ENCODE peak calls at places on chromosomes 1 and 21, in seven cellular contexts. C is HL-60, K is A549, A is upper lobe of right lung, B is psoas muscle, L is fibroblast of lung, O is prostate gland. D is an unnamed sample.

GRCh38 chr1:73604739-73605138 is 593.2 kb downstream of the LRRIQ3 start:
- DNase-seq in C (no peak), K (no peak), A (no peak), B (no peak), L (peak; percentile 45), O (no peak), D (no peak)

GRCh38 chr1:237093706-237094105 is 51.7 kb downstream of the RYR2 start:
- DNase-seq in C (no peak), K (no peak), A (no peak), B (no peak), L (no peak), O (no peak), D (no peak)

GRCh38 chr1:62247391-62248168 is 52.9 kb downstream of the L1TD1 start:
- DNase-seq in C (no peak), K (no peak), A (no peak), B (no peak), L (no peak), O (no peak), D (peak; percentile 81)

GRCh38 chr1:197200468-197200899 is 54.0 kb upstream of the ASPM start:
- DNase-seq in C (no peak), K (no peak), A (no peak), B (no peak), L (peak; percentile 61), O (no peak), D (no peak)

GRCh38 chr1:117838911-117839310 is 90.5 kb downstream of the GDAP2 start:
- DNase-seq in C (no peak), K (no peak), A (no peak), B (no peak), L (peak; percentile 87), O (no peak), D (no peak)

GRCh38 chr21:45376459-45377324 is 28.3 kb upstream of the COL18A1 start:
- DNase-seq in C (no peak), K (no peak), A (peak; percentile 50), B (peak; percentile 55), L (no peak), O (no peak), D (peak; percentile 5)

GRCh38 chr1:246784621-246785535 is 60.7 kb downstream of the SCCPDH start:
- DNase-seq in C (no peak), K (no peak), A (no peak), B (no peak), L (peak; percentile 23), O (no peak), D (no peak)

GRCh38 chr1:52970149-52970548 is 43.1 kb downstream of the SCP2 start:
- DNase-seq in C (no peak), K (peak; percentile 20), A (no peak), B (no peak), L (peak; percentile 31), O (no peak), D (no peak)

GRCh38 chr1:147534386-147534785 is 6.9 kb upstream of the BCL9 start:
- DNase-seq in C (no peak), K (no peak), A (no peak), B (no peak), L (peak; percentile 13), O (no peak), D (peak; percentile 33)

GRCh38 chr1:23567629-23567995 is 8.3 kb upstream of the ID3 start:
- DNase-seq in C (no peak), K (no peak), A (no peak), B (no peak), L (no peak), O (no peak), D (no peak)

GRCh38 chr1:23566304-23566703 is 7.0 kb upstream of the ID3 start:
- DNase-seq in C (no peak), K (no peak), A (no peak), B (no peak), L (no peak), O (no peak), D (no peak)

GRCh38 chr1:23568608-23569383 is 9.5 kb upstream of the ID3 start:
- DNase-seq in C (no peak), K (no peak), A (no peak), B (no peak), L (no peak), O (no peak), D (no peak)

GRCh38 chr1:23570001-23570691 is 10.8 kb upstream of the ID3 start:
- DNase-seq in C (no peak), K (no peak), A (no peak), B (no peak), L (no peak), O (no peak), D (no peak)

DNA sequence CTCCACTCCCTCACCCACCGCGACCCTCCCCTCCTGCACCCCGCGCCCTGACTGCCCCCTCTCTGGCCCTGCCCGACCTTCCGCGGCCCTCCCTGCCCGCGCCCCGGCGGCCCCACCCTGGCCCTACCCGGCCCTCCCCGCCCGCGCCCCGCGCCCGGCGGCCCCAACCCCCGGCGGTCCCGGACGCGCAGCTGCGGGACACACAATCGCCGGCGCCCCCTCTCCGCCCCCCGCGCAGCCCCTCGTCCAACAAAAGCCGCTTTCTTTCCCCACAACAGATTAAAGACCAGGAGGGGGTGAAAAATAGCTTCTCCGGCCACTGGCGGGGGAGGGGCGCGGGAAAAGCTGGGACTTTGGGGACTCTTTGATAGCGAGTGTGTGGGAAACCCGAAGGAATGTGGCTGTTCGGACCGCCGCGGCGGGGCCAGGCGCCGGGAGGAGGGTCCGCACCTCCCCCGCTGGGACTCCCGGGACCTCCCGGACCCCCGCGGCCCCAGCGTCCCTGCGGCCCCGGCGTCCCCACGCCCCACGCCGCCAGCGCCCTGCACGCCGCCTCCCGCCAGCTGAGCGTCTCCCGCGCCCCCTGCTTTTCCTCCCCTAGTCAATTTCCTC is 8.8 kb upstream of the ID3 start:
- DNase-seq in C (no peak), K (no peak), A (no peak), B (no peak), L (no peak), O (no peak), D (no peak)
- H3K4me3 ChIP-seq in C (no peak overlapping the region), K (peak overlapping the region; percentile 33), A (peak overlapping the region; percentile 56), B (peak overlapping the region; percentile 83), L (peak overlapping the region; percentile 63), O (peak overlapping the region; percentile 53), D (no peak overlapping the region)

DNA sequence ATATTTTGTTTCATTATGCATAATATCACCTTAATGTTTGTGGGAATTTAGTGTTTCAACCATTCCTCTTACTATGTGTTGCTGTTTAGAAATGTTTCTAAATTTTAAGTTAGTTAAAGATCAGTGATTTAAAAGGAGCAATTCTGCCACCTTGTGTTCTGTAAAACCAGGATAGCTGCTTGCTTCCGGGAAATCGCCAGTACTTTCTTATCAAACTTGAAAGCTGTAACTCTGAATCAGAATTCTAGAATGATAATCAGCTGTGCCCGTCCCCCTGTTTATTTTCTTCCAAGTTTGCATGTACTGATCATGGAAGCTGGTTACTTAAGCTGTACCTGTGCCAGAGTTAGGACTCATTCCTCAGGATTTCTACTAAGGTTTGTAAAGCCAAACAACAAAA is 656.4 kb downstream of the LTN1 start:
- DNase-seq in C (no peak), K (peak; percentile 11), A (no peak), B (no peak), L (peak; percentile 73), O (peak; percentile 10), D (no peak)
- TF ChIP-seq CTCF in C (no peak), K (no peak), A (peak; percentile 48), B (peak; percentile 61), L (peak; percentile 57), O (peak; percentile 55), D (peak; percentile 33)

DNA sequence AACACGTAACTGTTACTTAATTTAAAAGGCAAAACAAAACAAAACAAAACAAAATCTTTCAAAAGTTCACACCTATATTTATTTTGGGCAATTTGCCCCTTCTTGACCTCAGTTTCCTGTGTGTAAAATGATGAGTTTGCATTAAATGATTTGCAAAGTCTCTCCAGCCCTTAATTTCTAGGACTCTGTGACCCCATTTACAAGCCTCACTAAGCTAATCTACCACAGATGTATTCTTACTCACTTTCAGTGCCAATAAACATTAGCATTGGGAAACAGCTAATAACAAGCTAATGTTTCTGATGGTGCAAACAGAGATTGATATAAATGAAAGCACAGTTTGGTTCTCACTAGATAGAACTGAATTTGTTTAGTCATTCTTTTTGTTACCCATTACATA is 865.3 kb downstream of the LTN1 start:
- DNase-seq in C (no peak), K (no peak), A (no peak), B (no peak), L (peak; percentile 11), O (no peak), D (no peak)
- H3K27ac ChIP-seq in C (no peak overlapping the region), K (no peak overlapping the region), A (no peak overlapping the region), B (no peak overlapping the region), L (no peak overlapping the region), O (no peak overlapping the region), D (no peak overlapping the region)

GRCh38 chr1:153659656-153660055 is 1.2 kb downstream of the SNAPIN start:
- DNase-seq in C (no peak), K (no peak), A (peak; percentile 42), B (no peak), L (no peak), O (no peak), D (no peak)

GRCh38 chr1:153662269-153662668 is 3.8 kb downstream of the SNAPIN start:
- DNase-seq in C (no peak), K (no peak), A (no peak), B (no peak), L (no peak), O (no peak), D (no peak)

GRCh38 chr1:153659175-153659534 is 652 bp downstream of the SNAPIN start:
- DNase-seq in C (no peak), K (no peak), A (peak; percentile 28), B (no peak), L (no peak), O (no peak), D (no peak)

GRCh38 chr1:153661111-153661708 is 2.7 kb downstream of the SNAPIN start:
- DNase-seq in C (no peak), K (no peak), A (peak; percentile 20), B (no peak), L (peak; percentile 82), O (no peak), D (no peak)

GRCh38 chr1:153663211-153663610 is 4.7 kb downstream of the SNAPIN start:
- DNase-seq in C (peak; percentile 72), K (no peak), A (peak; percentile 39), B (no peak), L (peak; percentile 50), O (no peak), D (no peak)
- H3K4me3 ChIP-seq in C (no peak overlapping the region), K (no peak overlapping the region), A (no peak overlapping the region), B (no peak overlapping the region), L (no peak overlapping the region), O (no peak overlapping the region), D (no peak overlapping the region)

GRCh38 chr1:208461680-208462079 is 217.5 kb upstream of the PLXNA2 start:
- DNase-seq in C (no peak), K (peak; percentile 7), A (no peak), B (no peak), L (no peak), O (no peak), D (no peak)
- TF ChIP-seq CTCF in C (peak; percentile 17), K (no peak), A (no peak), B (no peak), L (peak; percentile 4), O (no peak), D (no peak)

GRCh38 chr1:33331444-33332356 is 10.8 kb upstream of the A3GALT2 start:
- DNase-seq in C (no peak), K (no peak), A (no peak), B (peak; percentile 46), L (no peak), O (no peak), D (peak; percentile 48)
- H3K27ac ChIP-seq in C (no peak overlapping the region), K (no peak overlapping the region), A (peak overlapping the region; percentile 65), B (peak overlapping the region; percentile 98), L (peak overlapping the region; percentile 88), O (peak overlapping the region; percentile 50), D (peak overlapping the region; percentile 87)

GRCh38 chr1:63534406-63534805 is 11.1 kb downstream of the EFCAB7 start:
- DNase-seq in C (no peak), K (no peak), A (no peak), B (no peak), L (no peak), O (no peak), D (no peak)
- H3K4me3 ChIP-seq in C (no peak overlapping the region), K (no peak overlapping the region), A (no peak overlapping the region), B (no peak overlapping the region), L (no peak overlapping the region), O (no peak overlapping the region), D (no peak overlapping the region)

D was measured in adrenal gland.